ENCODE peak calls at places on chromosomes 16 and 17, in five cellular contexts. I is effector memory CD4-positive, alpha-beta T cell; A is heart left ventricle; W is HCT116; O is OCI-LY7. H is an unnamed sample.

GRCh38 chr17:1365445-1366039 is 34.5 kb downstream of the YWHAE start:
- DNase-seq in I (peak; percentile 31), A (peak; percentile 57), W (peak; percentile 59), O (peak; percentile 81), H (peak; percentile 51)

GRCh38 chr16:30076276-30076791 is 540 bp downstream of the PPP4C start:
- DNase-seq in I (no peak), A (no peak), W (no peak), O (no peak), H (no peak)

GRCh38 chr16:8173111-8173644 is 417.1 kb downstream of the TMEM114 start:
- DNase-seq in I (no peak), A (peak; percentile 55), W (peak; percentile 23), O (peak; percentile 68), H (peak; percentile 53)

GRCh38 chr17:3772764-3773163 is 28.2 kb downstream of the ITGAE start:
- DNase-seq in I (no peak), A (no peak), W (no peak), O (no peak), H (no peak)

GRCh38 chr17:41579484-41580243 is 7.0 kb downstream of the KRT14 start:
- DNase-seq in I (peak; percentile 26), A (peak; percentile 66), W (peak; percentile 82), O (peak; percentile 65), H (peak; percentile 85)

GRCh38 chr16:85403693-85404092 is 209.4 kb upstream of the GSE1 start:
- DNase-seq in I (no peak), A (peak; percentile 2), W (no peak), O (no peak), H (no peak)

GRCh38 chr16:81797443-81797842 is 18.4 kb downstream of the PLCG2 start:
- DNase-seq in I (no peak), A (no peak), W (no peak), O (peak; percentile 80), H (no peak)

GRCh38 chr17:78759203-78759968 is 22.7 kb downstream of the CYTH1 start:
- DNase-seq in I (peak; percentile 78), A (peak; percentile 70), W (no peak), O (peak; percentile 93), H (no peak)

GRCh38 chr17:71349908-71350600 is 770.8 kb upstream of the SOX9 start:
- DNase-seq in I (no peak), A (no peak), W (no peak), O (no peak), H (no peak)

GRCh38 chr16:11603331-11603750 is 16.6 kb upstream of the LITAF start:
- DNase-seq in I (no peak), A (peak; percentile 71), W (no peak), O (no peak), H (no peak)

GRCh38 chr16:71311553-71312158 is 22.5 kb upstream of the CMTR2 start:
- DNase-seq in I (no peak), A (no peak), W (no peak), O (peak; percentile 52), H (no peak)

GRCh38 chr16:89118361-89119061 is 24.9 kb downstream of the ACSF3 start:
- DNase-seq in I (no peak), A (no peak), W (no peak), O (no peak), H (no peak)

GRCh38 chr17:36602030-36602737 is 801 bp downstream of the MRM1 start:
- DNase-seq in I (no peak), A (no peak), W (no peak), O (peak; percentile 25), H (no peak)

GRCh38 chr17:48522031-48522593 is 8.7 kb downstream of the HOXB1 start:
- DNase-seq in I (no peak), A (no peak), W (no peak), O (no peak), H (no peak)

GRCh38 chr16:81600275-81600674 is 155.7 kb downstream of the CMIP start:
- DNase-seq in I (no peak), A (no peak), W (no peak), O (no peak), H (no peak)

GRCh38 chr17:43931062-43931571 is 11.2 kb downstream of the PPY start:
- DNase-seq in I (no peak), A (no peak), W (no peak), O (no peak), H (no peak)

GRCh38 chr16:11202260-11203091 is 53.5 kb downstream of the SOCS1 start:
- DNase-seq in I (no peak), A (no peak), W (no peak), O (no peak), H (no peak)

GRCh38 chr16:30699615-30700099 is 686 bp downstream of the SRCAP start:
- DNase-seq in I (no peak), A (no peak), W (no peak), O (no peak), H (no peak)

GRCh38 chr17:3723556-3724372 is at the start of gene HASPIN:
- DNase-seq in I (peak; percentile 80), A (peak; percentile 93), W (peak; percentile 74), O (peak; percentile 98), H (peak; percentile 91)

GRCh38 chr17:54899721-54900456 is 763 bp upstream of the TOM1L1 start:
- DNase-seq in I (no peak), A (peak; percentile 17), W (no peak), O (no peak), H (no peak)

GRCh38 chr16:1792836-1793577 is 498 bp downstream of the IGFALS start:
- DNase-seq in I (no peak), A (no peak), W (no peak), O (no peak), H (no peak)

GRCh38 chr17:5502552-5502951 is 16.2 kb downstream of the MIS12 start:
- DNase-seq in I (no peak), A (no peak), W (no peak), O (no peak), H (no peak)

GRCh38 chr16:71526111-71526998 is at the start of gene CHST4:
- DNase-seq in I (no peak), A (no peak), W (no peak), O (peak; percentile 62), H (no peak)

GRCh38 chr17:48011405-48012150 is 26.0 kb downstream of the COPZ2 start:
- DNase-seq in I (peak; percentile 16), A (no peak), W (peak; percentile 35), O (peak; percentile 79), H (no peak)

GRCh38 chr17:35713069-35713728 is 18.2 kb upstream of the RASL10B start:
- DNase-seq in I (no peak), A (peak; percentile 28), W (no peak), O (no peak), H (no peak)

GRCh38 chr16:66416981-66417700 is 10.0 kb upstream of the BEAN1 start:
- DNase-seq in I (no peak), A (no peak), W (no peak), O (no peak), H (no peak)

GRCh38 chr17:61097786-61098185 is 301.9 kb upstream of the TBX2 start:
- DNase-seq in I (no peak), A (no peak), W (no peak), O (no peak), H (no peak)

GRCh38 chr16:20838250-20838649 is 31.9 kb downstream of the REXO5 start:
- DNase-seq in I (no peak), A (no peak), W (no peak), O (peak; percentile 23), H (no peak)

GRCh38 chr16:35252356-35252936 is 1793.0 kb downstream of the TP53TG3F start:
- DNase-seq in I (no peak), A (no peak), W (no peak), O (peak; percentile 5), H (no peak)
- H3K9me3 ChIP-seq in I (no peaks in the 10 kb centered on the region), A (no peaks in the 10 kb centered on the region), W (no peaks in the 10 kb centered on the region), O (no peaks in the 10 kb centered on the region), H (peaks cover 16% of the 10 kb centered on the region)

GRCh38 chr17:50166518-50167181 is 845 bp downstream of the SGCA start:
- DNase-seq in I (no peak), A (no peak), W (no peak), O (no peak), H (no peak)

GRCh38 chr17:50164697-50164988 is 1.2 kb upstream of the SGCA start:
- DNase-seq in I (no peak), A (no peak), W (no peak), O (no peak), H (no peak)

GRCh38 chr17:50165066-50165465 is 739 bp upstream of the SGCA start:
- DNase-seq in I (no peak), A (no peak), W (no peak), O (no peak), H (no peak)

GRCh38 chr17:50165867-50166517 is at the start of gene SGCA:
- DNase-seq in I (no peak), A (peak; percentile 71), W (no peak), O (no peak), H (no peak)

DNA sequence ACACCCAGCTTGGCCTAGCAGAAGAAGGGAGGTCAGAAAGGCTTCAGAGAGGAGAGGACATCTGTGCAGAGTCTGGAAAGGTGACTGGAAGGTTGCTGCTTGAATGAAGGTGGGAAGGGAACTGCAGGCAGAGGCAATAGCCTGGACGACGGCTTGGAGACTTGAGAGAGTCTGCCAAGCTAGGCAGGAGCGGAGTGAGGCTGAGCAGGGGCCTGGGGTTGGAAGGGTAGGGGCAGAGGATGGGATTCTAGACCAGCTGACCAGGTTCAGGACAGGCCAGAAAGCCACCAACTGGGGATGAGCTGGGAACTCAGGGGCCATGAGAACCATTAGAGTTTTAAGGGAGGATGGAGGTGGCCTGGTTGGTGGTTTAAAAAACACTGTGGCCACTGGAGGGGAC is 339 bp upstream of the SGCA start:
- DNase-seq in I (no peak), A (no peak), W (no peak), O (no peak), H (no peak)
- H3K4me3 ChIP-seq in I (no peak overlapping the region), A (peak overlapping the region; percentile 57), W (no peak overlapping the region), O (no peak overlapping the region), H (no peak overlapping the region)

DNA sequence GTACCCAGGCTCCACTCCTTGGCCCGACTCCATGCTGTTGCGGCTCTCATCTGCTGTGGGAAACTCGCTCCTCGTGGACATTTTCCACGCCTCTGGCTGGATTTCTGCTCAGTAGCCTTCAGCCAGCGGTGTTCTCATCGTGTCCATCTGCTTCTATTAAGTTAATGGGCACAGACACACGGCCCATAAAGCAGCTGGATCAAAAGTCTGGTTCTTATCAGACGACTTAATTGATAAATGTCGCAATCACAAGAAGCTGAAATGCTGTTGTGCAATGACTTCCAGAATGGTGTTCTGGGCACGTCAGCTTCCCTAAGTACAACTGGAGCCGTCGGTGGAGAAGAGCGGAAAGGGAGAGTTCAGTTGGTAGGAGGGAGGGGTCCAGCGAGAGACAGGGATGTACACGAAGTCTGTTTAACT is 211.7 kb upstream of the CHMP6 start:
- DNase-seq in I (no peak), A (no peak), W (no peak), O (no peak), H (no peak)
- H3K4me1 ChIP-seq in I (peaks cover 47% of the 10 kb centered on the region), A (peaks cover 22% of the 10 kb centered on the region), W (peaks cover 55% of the 10 kb centered on the region), O (peaks cover 75% of the 10 kb centered on the region), H (no peaks in the 10 kb centered on the region)

DNA sequence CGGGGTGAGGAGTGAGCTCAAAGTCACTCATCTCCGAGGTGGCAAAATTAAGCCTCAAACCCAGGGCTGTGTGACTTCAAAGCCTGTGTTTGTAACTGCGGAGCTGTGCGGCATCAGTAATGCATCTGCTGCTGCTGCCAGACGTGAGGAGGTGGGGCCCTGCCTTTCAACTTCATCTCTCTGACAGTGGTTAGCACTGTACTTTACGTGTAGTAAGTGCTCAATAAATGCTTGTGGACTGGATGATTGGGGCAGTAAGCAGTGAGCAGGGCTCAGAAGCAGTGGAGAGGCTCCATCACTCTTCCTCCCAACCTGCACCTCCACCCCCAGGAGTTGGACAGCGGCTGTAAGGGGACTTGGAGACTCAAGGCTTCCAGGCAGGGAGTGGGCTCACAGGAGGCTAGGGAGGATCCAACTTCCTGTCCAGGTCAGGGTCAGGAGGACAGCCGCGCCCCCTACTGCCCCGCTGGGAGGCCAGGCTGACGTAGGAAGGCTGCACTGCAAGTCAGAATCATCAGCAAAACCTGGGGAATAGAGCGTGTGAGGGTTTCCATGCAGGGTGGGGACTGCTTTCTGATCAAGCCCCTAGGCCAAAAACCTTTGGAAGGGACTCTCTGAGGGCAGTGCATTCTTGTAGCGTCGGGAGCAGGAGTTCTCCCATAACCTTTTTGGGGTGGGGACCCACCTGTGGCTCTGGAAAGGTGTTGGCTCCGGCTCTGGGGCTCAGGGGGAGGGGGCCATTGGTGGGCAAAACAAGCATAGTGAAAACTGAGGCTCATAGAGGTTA is 21.8 kb downstream of the RAI1 start:
- DNase-seq in I (no peak), A (no peak), W (no peak), O (no peak), H (no peak)
- H3K9me3 ChIP-seq in I (no peaks in the 10 kb centered on the region), A (no peaks in the 10 kb centered on the region), W (no peaks in the 10 kb centered on the region), O (no peaks in the 10 kb centered on the region), H (no peaks in the 10 kb centered on the region)